ENCODE peak calls at places on chromosomes 6 and 20, in ten cellular contexts. K is dorsolateral prefrontal cortex, D is esophagus muscularis mucosa, Q is GM12878, S is HuH-7, U is T follicular helper cell, J is mesothelial cell of epicardium, C is T-helper 2 cell, G is Right ventricle myocardium superior, H is Caco-2. M is an unnamed sample.
A peak's percentile ranks its signal among the peaks of the same experiment; 100 is the strongest.

GRCh38 chr6:115945306-115945705 is 115.4 kb downstream of the FRK start:
- DNase-seq in J (no peak), C (no peak), D (no peak), Q (no peak), G (no peak), S (no peak), U (no peak), H (no peak), K (no peak), M (no peak)

GRCh38 chr20:33423141-33423834 is 20.3 kb downstream of the SNTA1 start:
- DNase-seq in S (no peak), H (peak; percentile 34), K (no peak), U (no peak), Q (no peak), G (peak; percentile 85), C (no peak), J (no peak), D (no peak), M (no peak)

GRCh38 chr6:153727910-153728309 is 311.1 kb upstream of the OPRM1 start:
- DNase-seq in D (no peak), K (no peak), U (no peak), J (no peak), C (no peak), G (no peak), S (peak; percentile 8), H (no peak), Q (no peak), M (no peak)

GRCh38 chr6:37368961-37369320 is 15.2 kb downstream of the RNF8 start:
- DNase-seq in D (no peak), Q (no peak), H (no peak), S (no peak), C (no peak), G (no peak), U (no peak), K (no peak), J (no peak), M (no peak)

GRCh38 chr20:63628246-63628975 is 1.5 kb upstream of the GMEB2 start:
- DNase-seq in Q (peak; percentile 65), G (peak; percentile 70), U (no peak), S (peak; percentile 94), J (no peak), D (no peak), H (peak; percentile 80), C (no peak), K (no peak), M (no peak)

GRCh38 chr6:10824297-10824696 is 14.0 kb downstream of the MAK start:
- DNase-seq in H (no peak), U (no peak), S (no peak), G (no peak), C (no peak), J (no peak), K (no peak), Q (no peak), D (no peak), M (no peak)

GRCh38 chr20:33653218-33653899 is 8.8 kb upstream of the C20orf144 start:
- DNase-seq in C (no peak), Q (no peak), S (peak; percentile 98), J (peak; percentile 80), U (no peak), G (no peak), K (peak; percentile 57), H (peak; percentile 92), D (no peak), M (peak; percentile 51)

GRCh38 chr6:24574809-24575208 is 71.2 kb downstream of the KIAA0319 start:
- DNase-seq in S (no peak), G (no peak), C (no peak), K (no peak), H (no peak), J (no peak), Q (no peak), U (no peak), D (no peak), M (no peak)

GRCh38 chr6:119147101-119148053 is 68.9 kb upstream of the FAM184A start:
- DNase-seq in S (peak; percentile 37), U (no peak), Q (peak; percentile 60), J (no peak), K (no peak), G (peak; percentile 52), D (peak; percentile 91), H (peak; percentile 21), C (peak; percentile 19), M (no peak)

GRCh38 chr6:54579011-54579410 is 267.6 kb upstream of the FAM83B start:
- DNase-seq in Q (no peak), S (no peak), D (no peak), U (no peak), G (no peak), H (peak; percentile 67), C (no peak), J (no peak), K (no peak), M (no peak)

GRCh38 chr20:64022671-64023070 is 13.3 kb upstream of the C20orf204 start:
- DNase-seq in G (no peak), D (no peak), K (no peak), U (no peak), C (no peak), S (no peak), H (no peak), Q (no peak), J (no peak), M (no peak)

GRCh38 chr6:36671687-36672375 is 6.7 kb upstream of the CDKN1A start:
- DNase-seq in G (no peak), C (no peak), S (no peak), D (no peak), K (no peak), U (no peak), H (no peak), J (no peak), Q (no peak), M (no peak)

GRCh38 chr6:511488-512137 is 120.1 kb downstream of the IRF4 start:
- DNase-seq in H (no peak), G (no peak), J (no peak), D (no peak), K (no peak), C (no peak), S (no peak), U (no peak), Q (no peak), M (no peak)

GRCh38 chr20:11902264-11902663 is 15.4 kb upstream of the BTBD3 start:
- DNase-seq in G (no peak), Q (no peak), C (no peak), D (no peak), H (no peak), U (no peak), K (no peak), J (no peak), S (no peak), M (no peak)

GRCh38 chr6:106546322-106547052 is 82.8 kb downstream of the RTN4IP1 start:
- DNase-seq in U (no peak), H (no peak), K (no peak), J (no peak), G (no peak), D (no peak), C (no peak), Q (no peak), S (no peak), M (peak; percentile 57)

GRCh38 chr6:12911387-12911960 is 194.9 kb downstream of the PHACTR1 start:
- DNase-seq in D (no peak), H (peak; percentile 13), J (no peak), C (no peak), G (no peak), K (no peak), U (no peak), Q (no peak), S (no peak), M (no peak)

GRCh38 chr6:53794073-53794719 is 609 bp upstream of the LRRC1 start:
- DNase-seq in H (peak; percentile 70), J (peak; percentile 74), S (peak; percentile 46), C (peak; percentile 45), G (peak; percentile 77), Q (peak; percentile 17), D (no peak), K (peak; percentile 81), U (peak; percentile 55), M (no peak)

M was measured in NCI-H1436 treated with DMSO at 0.1 percent for 48 hours.